ENCODE peak calls at places on chromosomes 6 and 20, in six cellular contexts. F is fibroblast of mammary gland, L is DMS79, K is anterior cingulate cortex, O is HFFc6, H is GDM1. A is an unnamed sample.

GRCh38 chr20:39861381-39861780 is 827.7 kb downstream of the MAFB start:
- DNase-seq in F (peak; percentile 74), L (peak; percentile 42), K (no peak), O (no peak), H (no peak), A (no peak)

GRCh38 chr6:146595981-146596731 is 2.6 kb upstream of the ADGB start:
- DNase-seq in F (no peak), L (no peak), K (no peak), O (no peak), H (peak; percentile 91), A (no peak)

GRCh38 chr20:50577175-50578018 is 67.2 kb downstream of the PTPN1 start:
- DNase-seq in F (no peak), L (peak; percentile 54), K (no peak), O (no peak), H (no peak), A (no peak)

GRCh38 chr6:17994019-17994418 is 6.6 kb upstream of the KIF13A start:
- DNase-seq in F (no peak), L (no peak), K (no peak), O (no peak), H (no peak), A (no peak)

GRCh38 chr6:147088861-147089260 is 115.4 kb upstream of the STXBP5 start:
- DNase-seq in F (no peak), L (no peak), K (no peak), O (no peak), H (no peak), A (no peak)

GRCh38 chr20:34516874-34517542 is 786 bp downstream of the DYNLRB1 start:
- DNase-seq in F (no peak), L (no peak), K (no peak), O (no peak), H (no peak), A (peak; percentile 39)

GRCh38 chr6:81831274-81831673 is 78.8 kb upstream of the TENT5A start:
- DNase-seq in F (no peak), L (no peak), K (no peak), O (no peak), H (no peak), A (no peak)

GRCh38 chr20:48673485-48673884 is 154.3 kb downstream of the PREX1 start:
- DNase-seq in F (no peak), L (no peak), K (no peak), O (no peak), H (no peak), A (no peak)

GRCh38 chr6:170114956-170115855 is 175.7 kb downstream of the DLL1 start:
- DNase-seq in F (no peak), L (no peak), K (no peak), O (no peak), H (no peak), A (no peak)

GRCh38 chr20:44028868-44029847 is 114.5 kb downstream of the TOX2 start:
- DNase-seq in F (no peak), L (no peak), K (no peak), O (no peak), H (no peak), A (no peak)

GRCh38 chr6:138577151-138577915 is 78.0 kb upstream of the NHSL1 start:
- DNase-seq in F (no peak), L (peak; percentile 88), K (no peak), O (no peak), H (no peak), A (no peak)

GRCh38 chr20:58695895-58696375 is 3.3 kb downstream of the NPEPL1 start:
- DNase-seq in F (no peak), L (no peak), K (no peak), O (no peak), H (no peak), A (no peak)

GRCh38 chr6:27754408-27754782 is 157.8 kb downstream of the OR2B2 start:
- DNase-seq in F (no peak), L (no peak), K (no peak), O (no peak), H (no peak), A (no peak)

A was measured in GM03348.